ENCODE peak calls at places on chromosome 1, in four cellular contexts. One of them, this sample, is unnamed. For H3K36me3, the result is how much of the 10 kb centered on the place peaks cover.

GRCh38 chr1:53575948-53576305 is 116.7 kb downstream of the DMRTB1 start:
- DNase-seq in OCI-LY7: no peak
- DNase-seq in mesenchymal stem cell: no peak
- DNase-seq in left lung: no peak
- DNase-seq in this sample: no peak

GRCh38 chr1:3170566-3171453 is 101.8 kb downstream of the PRDM16 start:
- DNase-seq in OCI-LY7: no peak
- DNase-seq in mesenchymal stem cell: peak
- DNase-seq in left lung: no peak
- DNase-seq in this sample: no peak

GRCh38 chr1:228046421-228047182 is 35.9 kb upstream of the ARF1 start:
- DNase-seq in OCI-LY7: no peak
- DNase-seq in mesenchymal stem cell: no peak
- DNase-seq in left lung: no peak
- DNase-seq in this sample: no peak

GRCh38 chr1:179818743-179819173 is 58.8 kb downstream of the TOR1AIP2 start:
- DNase-seq in OCI-LY7: no peak
- DNase-seq in mesenchymal stem cell: no peak
- DNase-seq in left lung: no peak
- DNase-seq in this sample: no peak

GRCh38 chr1:228515200-228515834 is 28.1 kb downstream of the RNF187 start:
- DNase-seq in OCI-LY7: peak
- DNase-seq in mesenchymal stem cell: peak
- DNase-seq in left lung: no peak
- DNase-seq in this sample: peak

GRCh38 chr1:200364121-200364759 is 45.6 kb downstream of the ZNF281 start:
- DNase-seq in OCI-LY7: no peak
- DNase-seq in mesenchymal stem cell: peak
- DNase-seq in left lung: no peak
- DNase-seq in this sample: no peak

GRCh38 chr1:226778657-226779058 is 39.6 kb upstream of the ITPKB start:
- DNase-seq in OCI-LY7: no peak
- DNase-seq in mesenchymal stem cell: peak
- DNase-seq in left lung: no peak
- DNase-seq in this sample: no peak

GRCh38 chr1:207309775-207310273 is 11.7 kb upstream of the CD55 start:
- DNase-seq in OCI-LY7: peak
- DNase-seq in mesenchymal stem cell: peak
- DNase-seq in left lung: no peak
- DNase-seq in this sample: no peak

GRCh38 chr1:203720253-203720652 is 44.7 kb upstream of the LAX1 start:
- DNase-seq in OCI-LY7: no peak
- DNase-seq in mesenchymal stem cell: no peak
- DNase-seq in left lung: no peak
- DNase-seq in this sample: no peak

GRCh38 chr1:15733726-15734226 is 2.3 kb upstream of the SLC25A34 start:
- DNase-seq in OCI-LY7: no peak
- DNase-seq in mesenchymal stem cell: no peak
- DNase-seq in left lung: no peak
- DNase-seq in this sample: no peak
- H3K36me3 ChIP-seq in OCI-LY7: under half
- H3K36me3 ChIP-seq in mesenchymal stem cell: half or more
- H3K36me3 ChIP-seq in left lung: under half
- H3K36me3 ChIP-seq in this sample: under half

GRCh38 chr1:31583082-31583994 is 7.0 kb downstream of the TINAGL1 start:
- DNase-seq in OCI-LY7: no peak
- DNase-seq in mesenchymal stem cell: no peak
- DNase-seq in left lung: no peak
- DNase-seq in this sample: no peak
- H3K27ac ChIP-seq in OCI-LY7: no peak
- H3K27ac ChIP-seq in mesenchymal stem cell: no peak
- H3K27ac ChIP-seq in left lung: peak
- H3K27ac ChIP-seq in this sample: no peak

GRCh38 chr1:30977105-30977504 is 68.5 kb upstream of the SDC3 start:
- DNase-seq in OCI-LY7: no peak
- DNase-seq in mesenchymal stem cell: peak
- DNase-seq in left lung: no peak
- DNase-seq in this sample: no peak
- H3K36me3 ChIP-seq in OCI-LY7: half or more
- H3K36me3 ChIP-seq in mesenchymal stem cell: under half
- H3K36me3 ChIP-seq in left lung: under half
- H3K36me3 ChIP-seq in this sample: under half

DNA sequence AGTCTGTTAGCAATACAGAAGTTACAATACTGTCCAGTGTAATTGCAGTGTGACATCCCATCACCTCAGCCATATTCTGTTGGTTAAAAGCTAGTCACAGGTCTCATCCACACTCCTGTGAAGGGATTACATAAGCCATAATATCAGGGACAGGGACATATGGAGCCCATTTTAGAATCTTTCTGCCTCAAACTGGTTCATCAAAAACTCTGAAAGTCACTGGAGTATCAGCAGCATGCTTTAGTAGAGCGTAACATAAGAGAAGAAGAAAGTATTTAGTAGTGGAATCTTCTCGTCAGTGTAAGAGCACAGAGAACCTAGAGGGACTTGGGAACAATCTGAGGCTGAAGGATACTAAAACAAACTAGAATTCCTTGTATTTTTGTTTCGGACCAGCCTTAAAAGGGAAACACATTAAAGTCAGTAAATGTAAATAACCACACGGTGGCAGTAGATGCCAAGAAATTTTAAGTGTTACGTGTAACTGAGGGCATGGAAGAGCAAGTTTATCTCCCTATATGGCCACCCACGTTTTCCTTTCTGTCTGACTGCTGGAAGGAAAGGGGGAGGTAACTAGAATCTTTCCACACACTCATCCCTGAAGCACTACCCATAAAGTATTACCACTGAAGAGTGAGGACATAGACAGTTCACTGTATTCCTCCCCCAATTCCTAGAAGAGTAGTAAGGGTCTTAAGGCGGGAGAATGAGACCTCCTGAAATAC is 41.6 kb upstream of the AGL start:
- DNase-seq in OCI-LY7: peak
- DNase-seq in mesenchymal stem cell: peak
- DNase-seq in left lung: no peak
- DNase-seq in this sample: peak
- H3K27ac ChIP-seq in OCI-LY7: no peak
- H3K27ac ChIP-seq in mesenchymal stem cell: no peak
- H3K27ac ChIP-seq in left lung: no peak
- H3K27ac ChIP-seq in this sample: no peak